ENCODE peak calls at places on chromosomes 2 and 18, in four cellular contexts. E is GM23338; D is CD8-positive, alpha-beta T cell; G is right cardiac atrium. Z is an unnamed sample. For H3K4me1, the result is how much of the 10 kb centered on the place peaks cover.

GRCh38 chr18:48333563-48333962 is 75.6 kb downstream of the ZBTB7C start:
- DNase-seq in E (peak), G (no peak), D (no peak), Z (no peak)

GRCh38 chr18:9751371-9752031 is 43.4 kb downstream of the RAB31 start:
- DNase-seq in G (no peak), E (no peak), D (no peak), Z (no peak)

GRCh38 chr18:78321402-78321801 is 658.2 kb upstream of the SALL3 start:
- DNase-seq in D (no peak), E (no peak), G (no peak), Z (no peak)

GRCh38 chr2:85438291-85439110 is 20.0 kb downstream of the SH2D6 start:
- DNase-seq in D (no peak), E (no peak), G (peak), Z (no peak)

GRCh38 chr2:30684546-30684945 is 122.7 kb downstream of the CAPN13 start:
- DNase-seq in E (no peak), D (no peak), G (no peak), Z (no peak)

GRCh38 chr2:222290691-222291484 is 7.9 kb downstream of the PAX3 start:
- DNase-seq in D (no peak), E (peak), G (no peak), Z (no peak)

GRCh38 chr2:128736689-128737545 is 418.2 kb upstream of the HS6ST1 start:
- DNase-seq in E (peak), D (peak), G (peak), Z (peak)

GRCh38 chr2:105411720-105412407 is 13.0 kb upstream of the FHL2 start:
- DNase-seq in E (no peak), D (no peak), G (no peak), Z (no peak)

GRCh38 chr2:239566162-239566994 is 165.6 kb upstream of the HDAC4 start:
- DNase-seq in E (no peak), D (no peak), G (no peak), Z (no peak)

GRCh38 chr2:146801886-146802285 is 1042.9 kb upstream of the ACVR2A start:
- DNase-seq in D (no peak), G (no peak), E (no peak), Z (no peak)

GRCh38 chr18:12121175-12122095 is 27.8 kb downstream of the ANKRD62 start:
- DNase-seq in G (no peak), E (peak), D (no peak), Z (no peak)

GRCh38 chr2:161992526-161992925 is 81.5 kb downstream of the DPP4 start:
- DNase-seq in G (peak), D (peak), E (no peak), Z (no peak)

GRCh38 chr18:34977787-34978532 is 63.3 kb upstream of the MAPRE2 start:
- DNase-seq in G (peak), D (no peak), E (peak), Z (peak)

GRCh38 chr18:2515408-2515807 is 55.9 kb downstream of the METTL4 start:
- DNase-seq in E (no peak), G (no peak), D (no peak), Z (no peak)

GRCh38 chr2:85385746-85386145 is 24.4 kb downstream of the CAPG start:
- DNase-seq in E (no peak), G (no peak), D (no peak), Z (no peak)

GRCh38 chr2:152402780-152403388 is 67.9 kb downstream of the FMNL2 start:
- DNase-seq in G (no peak), D (no peak), E (no peak), Z (no peak)

GRCh38 chr2:23385351-23385747 is 370 bp downstream of the KLHL29 start:
- DNase-seq in G (peak), E (peak), D (no peak), Z (peak)

GRCh38 chr2:160491922-160492371 is 1.7 kb downstream of the RBMS1 start:
- DNase-seq in G (peak), E (peak), D (no peak), Z (no peak)

GRCh38 chr2:17934721-17935120 is 56.3 kb downstream of the KCNS3 start:
- DNase-seq in E (no peak), D (no peak), G (peak), Z (peak)

GRCh38 chr2:120703330-120703994 is 32.2 kb upstream of the GLI2 start:
- DNase-seq in G (no peak), D (no peak), E (no peak), Z (no peak)

GRCh38 chr2:102000813-102001766 is 9.3 kb downstream of the IL1R2 start:
- DNase-seq in G (no peak), D (no peak), E (no peak), Z (no peak)

GRCh38 chr2:118569876-118570535 is 277.4 kb downstream of the EN1 start:
- DNase-seq in G (no peak), E (no peak), D (no peak), Z (no peak)

GRCh38 chr2:162925595-162925994 is 87.0 kb upstream of the KCNH7 start:
- DNase-seq in G (no peak), D (no peak), E (no peak), Z (no peak)

DNA sequence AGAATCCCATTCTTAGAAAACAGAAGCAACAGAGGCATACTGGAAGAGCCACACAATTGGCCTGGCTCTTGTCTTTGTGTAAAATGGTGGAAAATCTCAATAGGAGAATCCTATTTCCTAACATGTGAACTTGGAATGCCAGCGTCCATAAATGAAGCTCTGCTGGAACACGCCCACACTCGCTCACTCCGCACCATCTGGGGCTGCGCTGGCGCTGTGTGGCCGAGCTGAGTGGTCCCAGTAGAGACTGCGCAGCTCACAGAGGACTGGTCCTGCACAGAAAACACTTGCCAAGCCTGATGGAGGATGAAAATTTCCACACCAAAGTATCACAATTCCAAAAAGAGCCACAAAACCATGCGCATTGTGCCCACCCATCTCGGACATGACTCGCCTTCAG is 56.2 kb downstream of the PXDN start:
- DNase-seq in E (no peak), G (no peak), D (no peak), Z (no peak)
- H3K27ac ChIP-seq in E (no peak), G (no peak), D (no peak), Z (no peak)

DNA sequence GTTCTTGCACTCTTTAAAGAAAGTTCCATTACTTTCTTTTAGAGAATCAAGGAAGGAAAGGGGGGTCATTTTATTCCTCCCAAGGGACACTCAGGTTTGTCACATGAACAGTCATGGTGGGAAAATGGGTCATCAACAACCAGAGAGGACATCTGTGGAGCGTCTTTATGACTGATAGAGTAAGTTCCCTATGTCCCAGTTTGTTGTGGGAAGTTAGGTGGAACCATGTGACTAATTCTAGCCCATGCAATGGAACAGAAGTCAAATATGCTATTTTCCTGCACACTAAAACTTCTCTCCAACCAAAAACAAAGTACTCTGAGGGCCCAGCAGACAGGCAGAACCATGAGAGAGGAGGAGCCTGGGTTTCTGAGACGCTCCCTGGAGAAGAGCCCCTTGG is 165.7 kb upstream of the SERTAD2 start:
- DNase-seq in D (no peak), E (no peak), G (no peak), Z (no peak)
- H3K4me3 ChIP-seq in D (peak), E (no peak), G (no peak), Z (no peak)

GRCh38 chr2:134668821-134669220 is 50.0 kb downstream of the TMEM163 start:
- DNase-seq in D (peak), E (no peak), G (no peak), Z (no peak)

GRCh38 chr2:134667541-134667940 is 51.3 kb downstream of the TMEM163 start:
- DNase-seq in D (no peak), E (no peak), G (no peak), Z (no peak)

GRCh38 chr2:134671498-134671897 is 47.3 kb downstream of the TMEM163 start:
- DNase-seq in D (no peak), E (peak), G (no peak), Z (no peak)

GRCh38 chr2:134669731-134670669 is 48.8 kb downstream of the TMEM163 start:
- DNase-seq in D (peak), G (no peak), E (no peak), Z (no peak)

GRCh38 chr2:134670955-134671354 is 47.8 kb downstream of the TMEM163 start:
- DNase-seq in G (peak), D (no peak), E (no peak), Z (no peak)
- H3K4me1 ChIP-seq in G (under half), D (half or more), E (under half), Z (under half)

GRCh38 chr2:54724150-54724559 is 693 bp downstream of the EML6 start:
- DNase-seq in E (no peak), G (no peak), D (no peak), Z (no peak)

GRCh38 chr2:54724560-54725342 is 1.3 kb downstream of the EML6 start:
- DNase-seq in G (peak), E (peak), D (no peak), Z (no peak)

GRCh38 chr2:54720563-54720962 is 2.9 kb upstream of the EML6 start:
- DNase-seq in G (peak), D (no peak), E (no peak), Z (no peak)

GRCh38 chr2:54723300-54724149 is at the start of gene EML6:
- DNase-seq in E (peak), G (peak), D (peak), Z (peak)

DNA sequence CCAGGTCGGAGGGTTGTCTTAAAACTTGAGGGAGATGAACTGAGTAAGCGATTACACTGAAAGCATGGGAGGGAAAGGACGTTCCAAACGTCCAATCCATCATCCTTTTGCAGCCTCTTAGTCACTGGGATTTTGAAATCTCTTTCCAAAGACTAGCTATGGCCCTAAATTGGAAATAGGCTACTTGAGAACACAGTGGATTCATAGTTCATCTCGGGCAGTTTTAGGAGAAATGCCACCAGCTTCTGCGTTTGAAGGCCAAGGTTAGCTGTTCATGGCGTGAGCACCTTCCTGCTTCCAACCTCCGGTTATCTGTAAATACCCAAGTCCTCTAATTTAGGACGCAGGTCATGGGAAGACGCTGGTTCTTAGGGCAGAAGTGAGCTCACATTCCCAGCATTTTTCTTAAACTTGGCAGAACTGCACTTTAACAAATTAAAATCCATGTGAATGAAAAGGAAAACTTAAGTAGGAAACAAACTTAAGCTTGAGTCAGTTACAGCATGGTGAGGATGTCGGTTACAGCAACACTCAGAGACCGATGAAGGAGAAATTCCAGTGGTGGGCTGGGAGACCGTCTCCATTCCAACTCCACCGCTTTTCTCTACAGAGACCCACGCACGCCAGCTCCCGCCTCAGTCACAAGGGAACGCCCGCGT is 692 bp upstream of the EML6 start:
- DNase-seq in E (peak), D (no peak), G (no peak), Z (no peak)
- H3K27ac ChIP-seq in E (no peak), D (peak), G (peak), Z (peak)

Z was measured in heart left ventricle.